ENCODE peak calls at places on chromosomes 2 and 18, in six cellular contexts. N, E, I, Q, O and F are unnamed samples.

GRCh38 chr18:9647496-9648323 is 33.4 kb upstream of the PPP4R1 start:
- DNase-seq in O (no peak), I (no peak), E (no peak), N (no peak), Q (peak; percentile 8), F (no peak)

GRCh38 chr2:11203480-11203879 is 48.2 kb downstream of the SLC66A3 start:
- DNase-seq in E (no peak), N (no peak), O (no peak), I (peak; percentile 12), Q (peak; percentile 73), F (no peak)

GRCh38 chr2:119723121-119723635 is 36.5 kb upstream of the PTPN4 start:
- DNase-seq in O (no peak), I (no peak), N (no peak), E (no peak), Q (no peak), F (no peak)

GRCh38 chr2:118019821-118020220 is 6.0 kb upstream of the CCDC93 start:
- DNase-seq in E (no peak), I (no peak), Q (no peak), O (no peak), N (no peak), F (no peak)

GRCh38 chr2:67559156-67559555 is 162.0 kb downstream of the ETAA1 start:
- DNase-seq in N (no peak), Q (no peak), I (no peak), O (no peak), E (no peak), F (no peak)

GRCh38 chr2:43221660-43222471 is 4.5 kb downstream of the ZFP36L2 start:
- DNase-seq in O (peak; percentile 50), I (peak; percentile 90), E (peak; percentile 92), Q (peak; percentile 95), N (peak; percentile 36), F (peak; percentile 82)

GRCh38 chr18:56711706-56712445 is 60.7 kb downstream of the WDR7 start:
- DNase-seq in O (no peak), N (no peak), Q (no peak), I (no peak), E (no peak), F (no peak)

GRCh38 chr18:21191596-21192307 is 50.3 kb upstream of the GREB1L start:
- DNase-seq in Q (peak; percentile 67), E (no peak), I (peak; percentile 83), O (peak; percentile 32), N (no peak), F (no peak)

GRCh38 chr18:6879508-6880195 is 150.1 kb downstream of the ARHGAP28 start:
- DNase-seq in Q (no peak), I (no peak), E (no peak), O (no peak), N (no peak), F (no peak)

GRCh38 chr2:7450188-7451156 is 533.3 kb downstream of the RNF144A start:
- DNase-seq in E (no peak), Q (no peak), N (peak; percentile 54), O (no peak), I (no peak), F (no peak)

GRCh38 chr2:168231609-168232241 is 15.7 kb downstream of the STK39 start:
- DNase-seq in O (no peak), N (no peak), E (no peak), Q (no peak), I (no peak), F (no peak)

GRCh38 chr2:97701851-97702465 is 11.4 kb upstream of the ZAP70 start:
- DNase-seq in O (no peak), I (no peak), Q (peak; percentile 98), N (no peak), E (no peak), F (no peak)

GRCh38 chr2:58976374-58977055 is 735.4 kb upstream of the FANCL start:
- DNase-seq in Q (no peak), E (no peak), N (no peak), I (no peak), O (no peak), F (no peak)

GRCh38 chr2:135974036-135974435 is 11.4 kb downstream of the DARS1 start:
- DNase-seq in N (no peak), E (no peak), I (no peak), O (no peak), Q (peak; percentile 42), F (no peak)

GRCh38 chr2:239039479-239039861 is 191.6 kb downstream of the TWIST2 start:
- DNase-seq in O (no peak), E (no peak), Q (no peak), N (no peak), I (no peak), F (no peak)

GRCh38 chr2:42116195-42117181 is 52.7 kb upstream of the EML4 start:
- DNase-seq in N (no peak), I (no peak), Q (no peak), O (no peak), E (no peak), F (no peak)

GRCh38 chr18:41660654-41661053 is 294.4 kb upstream of the PIK3C3 start:
- DNase-seq in Q (no peak), E (no peak), I (no peak), N (no peak), O (no peak), F (no peak)

GRCh38 chr2:69755862-69756467 is 14.0 kb downstream of the ANXA4 start:
- DNase-seq in Q (peak; percentile 82), N (no peak), E (no peak), O (no peak), I (peak; percentile 20), F (peak; percentile 45)

GRCh38 chr2:74941284-74941683 is 17.2 kb upstream of the POLE4 start:
- DNase-seq in Q (no peak), I (no peak), E (no peak), O (no peak), N (no peak), F (no peak)

GRCh38 chr2:235095569-235095968 is 143.8 kb downstream of the SH3BP4 start:
- DNase-seq in N (no peak), O (no peak), E (no peak), I (no peak), Q (no peak), F (no peak)

GRCh38 chr18:13437801-13438506 is 219.4 kb downstream of the LDLRAD4 start:
- DNase-seq in N (no peak), Q (no peak), I (no peak), O (peak; percentile 99), E (no peak), F (peak; percentile 42)

GRCh38 chr2:10883880-10884529 is 27.7 kb upstream of the KCNF1 start:
- DNase-seq in N (no peak), I (no peak), Q (no peak), E (no peak), O (no peak), F (no peak)

GRCh38 chr2:69214898-69215297 is 172.1 kb downstream of the GFPT1 start:
- DNase-seq in O (no peak), E (no peak), N (no peak), Q (no peak), I (peak; percentile 16), F (no peak)